ENCODE peak calls at places on chromosomes 5 and 9, in ten cellular contexts. Y is RCC 7860; W is BJ; H is sigmoid colon; P is fibroblast of mammary gland; S is AG04450; D is choroid plexus epithelial cell; U is hypothalamus; J is non-pigmented ciliary epithelial cell; Q is stimulated activated CD8-positive, alpha-beta memory T cell treated with anti-CD3 and anti-CD28 coated beads, Interleukin-7, amount 100 ng/mL, for 24 hours. X is an unnamed sample.

GRCh38 chr9:123723135-123723875 is 206.6 kb downstream of the DENND1A start:
- DNase-seq in Y (no peak), W (no peak), H (no peak), P (no peak), S (no peak), D (no peak), U (no peak), J (no peak), Q (no peak), X (no peak)

GRCh38 chr9:92438900-92439526 is 14.7 kb upstream of the OMD start:
- DNase-seq in Y (no peak), W (no peak), H (no peak), P (peak; percentile 54), S (no peak), D (peak; percentile 63), U (no peak), J (no peak), Q (no peak), X (no peak)

GRCh38 chr5:3391210-3391609 is 204.4 kb upstream of the IRX1 start:
- DNase-seq in Y (no peak), W (no peak), H (no peak), P (no peak), S (no peak), D (no peak), U (no peak), J (no peak), Q (no peak), X (no peak)

GRCh38 chr5:124745367-124746251 is 830 bp downstream of the ZNF608 start:
- DNase-seq in Y (peak; percentile 60), W (no peak), H (no peak), P (peak; percentile 57), S (no peak), D (peak; percentile 59), U (no peak), J (no peak), Q (no peak), X (no peak)

GRCh38 chr9:134408389-134408788 is 82.1 kb downstream of the RXRA start:
- DNase-seq in Y (no peak), W (no peak), H (no peak), P (no peak), S (no peak), D (no peak), U (no peak), J (no peak), Q (no peak), X (no peak)

GRCh38 chr9:98611986-98612505 is 96.7 kb downstream of the GABBR2 start:
- DNase-seq in Y (no peak), W (no peak), H (no peak), P (no peak), S (no peak), D (no peak), U (no peak), J (no peak), Q (no peak), X (no peak)

GRCh38 chr5:166977916-166978434 is 1313.5 kb upstream of the WWC1 start:
- DNase-seq in Y (no peak), W (no peak), H (no peak), P (no peak), S (no peak), D (no peak), U (no peak), J (no peak), Q (no peak), X (no peak)

GRCh38 chr5:116671211-116671736 is 96.7 kb upstream of the SEMA6A start:
- DNase-seq in Y (no peak), W (no peak), H (no peak), P (no peak), S (no peak), D (no peak), U (no peak), J (no peak), Q (no peak), X (no peak)

GRCh38 chr5:129361441-129362025 is 98.6 kb upstream of the ADAMTS19 start:
- DNase-seq in Y (no peak), W (no peak), H (no peak), P (peak; percentile 47), S (no peak), D (peak; percentile 36), U (no peak), J (peak; percentile 13), Q (no peak), X (no peak)

GRCh38 chr9:83060557-83060956 is 2.4 kb downstream of the RASEF start:
- DNase-seq in Y (peak; percentile 30), W (no peak), H (no peak), P (no peak), S (no peak), D (no peak), U (no peak), J (no peak), Q (no peak), X (no peak)

GRCh38 chr5:179261301-179262125 is 83.7 kb downstream of the ADAMTS2 start:
- DNase-seq in Y (no peak), W (no peak), H (peak; percentile 60), P (peak; percentile 50), S (no peak), D (peak; percentile 68), U (no peak), J (no peak), Q (no peak), X (no peak)

X was measured in stimulated activated CD4-positive, alpha-beta T cell treated with anti-CD3 and anti-CD28 coated beads, TNF-alpha, amount 100 ng/mL, for 48 hours.